ENCODE peak calls at places on chromosomes 11 and 22, in eight cellular contexts. X is cardiac muscle cell, A is A549, E is psoas muscle, Z is GM23338, M is dorsolateral prefrontal cortex, Y is fibroblast of the aortic adventitia, Q is Peyer's patch. B is an unnamed sample.

GRCh38 chr11:6545917-6546605 is 49.0 kb downstream of the DNHD1 start:
- DNase-seq in Q (no peak), Z (no peak), A (no peak), Y (no peak), E (peak; percentile 89), X (no peak), M (peak; percentile 61), B (no peak)

GRCh38 chr11:128765571-128766530 is 72.0 kb downstream of the FLI1 start:
- DNase-seq in Q (no peak), X (no peak), M (no peak), E (no peak), A (no peak), Z (no peak), Y (peak; percentile 82), B (peak; percentile 46)

GRCh38 chr22:17403906-17404305 is 34.6 kb downstream of the CECR2 start:
- DNase-seq in Q (no peak), M (no peak), A (no peak), Z (no peak), Y (no peak), X (no peak), E (peak; percentile 52), B (peak; percentile 41)

GRCh38 chr11:27642954-27643353 is 57.3 kb downstream of the BDNF start:
- DNase-seq in A (peak; percentile 16), X (no peak), Q (no peak), M (no peak), Y (peak; percentile 26), E (no peak), Z (no peak), B (no peak)

GRCh38 chr22:37282385-37282677 is at the start of gene CYTH4:
- DNase-seq in X (no peak), Y (no peak), Z (no peak), A (no peak), Q (peak; percentile 93), E (peak; percentile 75), M (no peak), B (no peak)

GRCh38 chr11:8329336-8329735 is 65.7 kb upstream of the LMO1 start:
- DNase-seq in Y (no peak), A (no peak), E (no peak), X (no peak), M (no peak), Z (no peak), Q (no peak), B (no peak)

GRCh38 chr11:8028766-8029165 is 41.6 kb downstream of the EIF3F start:
- DNase-seq in Z (no peak), Q (peak; percentile 9), A (no peak), Y (no peak), M (no peak), X (no peak), E (no peak), B (no peak)

GRCh38 chr11:73570415-73571114 is 27.3 kb downstream of the FAM168A start:
- DNase-seq in Z (no peak), Y (peak; percentile 67), E (no peak), A (peak; percentile 19), X (no peak), M (no peak), Q (no peak), B (peak; percentile 69)

GRCh38 chr11:122922893-122923292 is 40.3 kb downstream of the JHY start:
- DNase-seq in Z (no peak), A (no peak), X (peak; percentile 13), Q (no peak), E (no peak), Y (no peak), M (no peak), B (no peak)

GRCh38 chr22:23180893-23181762 is 819 bp downstream of the BCR start:
- DNase-seq in Y (no peak), A (peak; percentile 26), Z (peak; percentile 47), E (no peak), Q (peak; percentile 65), X (peak; percentile 30), M (no peak), B (no peak)

GRCh38 chr11:34416746-34417145 is 22.0 kb upstream of the CAT start:
- DNase-seq in Q (no peak), A (no peak), X (no peak), M (no peak), Y (peak; percentile 23), Z (no peak), E (no peak), B (peak; percentile 20)

GRCh38 chr22:46659791-46660186 is 39.6 kb downstream of the GRAMD4 start:
- DNase-seq in Q (no peak), E (no peak), M (no peak), Y (no peak), A (no peak), Z (no peak), X (no peak), B (no peak)

GRCh38 chr11:94139421-94139820 is 10.8 kb downstream of the PANX1 start:
- DNase-seq in Q (no peak), Z (peak; percentile 60), X (peak; percentile 41), Y (no peak), A (no peak), E (no peak), M (no peak), B (no peak)

GRCh38 chr11:66278396-66279091 is 569 bp downstream of the CNIH2 start:
- DNase-seq in X (no peak), M (no peak), Z (peak; percentile 76), E (peak; percentile 42), Q (no peak), A (peak; percentile 63), Y (no peak), B (peak; percentile 21)

GRCh38 chr11:34176980-34177319 is 71.5 kb downstream of the NAT10 start:
- DNase-seq in E (no peak), Y (no peak), Z (no peak), X (no peak), A (no peak), M (no peak), Q (no peak), B (no peak)

DNA sequence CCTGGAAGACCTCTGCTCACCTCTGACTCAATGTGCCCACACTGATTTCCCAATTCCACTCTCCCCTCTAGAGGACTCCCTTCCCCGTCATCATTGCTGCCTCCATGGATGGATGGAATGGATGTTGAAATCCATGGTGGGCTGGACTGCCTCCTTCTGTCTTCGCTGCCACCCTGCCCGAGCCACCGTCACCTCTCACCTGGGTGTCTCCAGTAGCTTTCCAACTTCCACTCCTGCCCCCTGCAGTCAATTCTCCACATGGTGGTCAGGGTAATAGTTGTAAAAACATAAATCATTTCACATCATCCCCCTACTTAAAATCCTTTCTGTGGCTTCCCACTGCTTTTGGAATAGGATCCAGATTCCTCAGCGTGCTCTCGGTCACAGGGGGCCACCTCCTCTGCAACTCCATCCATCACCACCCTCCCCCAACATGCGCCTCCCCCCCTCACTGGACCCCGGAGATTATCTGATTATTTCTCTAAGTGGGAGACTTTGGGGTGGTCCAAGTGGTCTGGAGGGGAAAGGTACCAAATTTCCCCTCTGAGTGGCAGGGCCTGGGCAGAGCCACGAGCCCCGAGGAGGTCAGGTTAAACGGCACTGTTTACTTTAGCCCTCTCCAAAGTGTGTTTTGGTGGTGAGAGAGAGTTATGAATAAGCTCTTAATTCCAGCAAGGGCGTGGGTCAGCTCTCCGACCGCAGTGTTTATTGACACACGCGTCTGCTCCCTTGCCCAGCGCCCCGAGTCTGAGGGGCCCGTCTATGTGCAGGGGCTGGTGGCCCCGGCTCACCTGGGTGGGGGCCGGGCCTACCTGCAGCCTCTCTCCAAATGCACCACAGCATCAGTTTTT is 313.7 kb downstream of the MN1 start:
- DNase-seq in M (no peak), Q (no peak), A (peak; percentile 31), Y (peak; percentile 49), E (no peak), X (no peak), Z (no peak), B (no peak)
- TF ChIP-seq CTCF in M (no peak), Q (no peak), A (no peak), Y (no peak), E (no peak), X (no peak), Z (peak; percentile 1), B (no peak)

GRCh38 chr22:40853961-40854360 is 2.5 kb downstream of the ST13 start:
- DNase-seq in E (no peak), Z (no peak), A (no peak), M (no peak), Q (no peak), X (no peak), Y (no peak), B (peak; percentile 4)
- H3K4me3 ChIP-seq in E (peak overlapping the region; percentile 96), Z (peak overlapping the region; percentile 92), A (peak overlapping the region; percentile 99), M (peak overlapping the region; percentile 74), Q (no peak overlapping the region), X (peak overlapping the region; percentile 90), Y (peak overlapping the region; percentile 99), B (peak overlapping the region; percentile 98)

GRCh38 chr22:48850658-48851287 is 976.9 kb downstream of the BRD1 start:
- DNase-seq in A (no peak), Y (no peak), X (no peak), M (peak; percentile 26), Z (no peak), E (no peak), Q (no peak), B (no peak)

GRCh38 chr22:48853627-48854240 is 973.9 kb downstream of the BRD1 start:
- DNase-seq in M (peak; percentile 21), E (no peak), X (no peak), Q (peak; percentile 29), A (no peak), Y (no peak), Z (no peak), B (no peak)

GRCh38 chr22:48851933-48852549 is 975.6 kb downstream of the BRD1 start:
- DNase-seq in E (no peak), Q (peak; percentile 38), X (no peak), A (no peak), Z (no peak), M (peak; percentile 32), Y (no peak), B (no peak)

GRCh38 chr22:48849513-48849912 is 978.2 kb downstream of the BRD1 start:
- DNase-seq in X (no peak), Q (no peak), E (no peak), A (no peak), Z (no peak), Y (no peak), M (no peak), B (no peak)

GRCh38 chr22:48849963-48850657 is 977.6 kb downstream of the BRD1 start:
- DNase-seq in M (peak; percentile 36), Q (no peak), E (no peak), X (no peak), Z (no peak), Y (no peak), A (no peak), B (no peak)
- TF ChIP-seq CTCF in M (no peak), Q (no peak), E (no peak), X (no peak), Z (no peak), Y (no peak), A (no peak), B (no peak)

DNA sequence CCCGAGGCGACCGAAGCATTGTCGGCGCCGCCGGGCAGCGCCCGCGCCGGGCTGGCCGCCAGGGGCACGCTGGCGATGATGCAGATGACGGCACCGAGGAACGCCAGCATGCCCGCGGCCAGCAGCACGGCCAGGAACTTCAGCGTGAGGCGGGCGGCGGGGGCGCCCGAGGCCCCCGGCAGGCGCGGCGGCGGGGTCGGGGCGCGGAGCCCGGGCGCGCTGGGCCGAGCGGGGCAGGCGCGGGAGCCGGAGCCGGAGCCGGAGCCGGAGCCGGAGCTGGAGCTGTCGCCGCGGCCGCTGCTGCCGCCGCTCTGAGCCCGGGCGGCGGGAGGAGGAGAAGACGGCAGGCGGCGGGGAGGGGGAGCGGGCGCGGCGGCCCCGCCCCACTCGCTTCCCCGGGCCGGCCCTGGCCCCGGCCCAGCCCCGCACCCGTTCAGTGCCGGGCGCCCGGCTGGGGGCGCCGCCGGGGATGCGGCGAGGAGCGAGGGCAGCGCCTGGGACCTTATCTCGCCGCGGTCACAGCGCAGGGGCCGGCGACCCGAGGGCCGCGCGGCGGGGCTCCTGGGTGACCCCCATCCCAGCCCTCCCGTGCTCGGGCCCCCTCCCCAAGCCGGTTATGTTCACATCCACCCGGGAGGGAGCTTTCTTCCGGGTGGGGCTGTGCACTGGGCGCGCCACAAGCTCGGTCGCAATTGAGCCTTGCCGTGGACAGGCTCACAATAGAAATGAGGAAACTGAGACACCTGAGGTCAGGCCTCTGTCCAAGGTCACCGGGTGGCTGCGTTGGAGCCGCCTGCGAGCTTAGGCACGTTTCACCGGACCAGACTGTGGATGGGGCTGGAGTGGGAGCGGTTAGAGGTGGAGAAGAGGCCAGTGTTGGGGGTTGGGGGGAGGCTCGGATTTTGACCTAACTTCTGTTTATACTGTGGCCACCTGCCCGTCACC is at the start of gene NPTXR:
- DNase-seq in A (peak; percentile 40), X (peak; percentile 85), Q (peak; percentile 57), Z (peak; percentile 69), Y (no peak), E (peak; percentile 76), M (peak; percentile 70), B (peak; percentile 45)
- H3K4me3 ChIP-seq in A (peak within 1 kb of the TSS; percentile 74), X (peak within 1 kb of the TSS; percentile 51), Q (peak within 1 kb of the TSS; percentile 52), Z (peak within 1 kb of the TSS; percentile 71), Y (peak within 1 kb of the TSS; percentile 51), E (peak within 1 kb of the TSS; percentile 58), M (peak within 1 kb of the TSS; percentile 66), B (peak within 1 kb of the TSS; percentile 31)